ENCODE peak calls at places on chromosome 13, in six cellular contexts. Q is HCT116, S is GM12892, G is sigmoid colon, Z is stomach, T is SK-N-SH. V is an unnamed sample.

GRCh38 chr13:101623469-101624209 is 171.2 kb downstream of the ITGBL1 start:
- DNase-seq in T (no peak), S (no peak), Z (no peak), G (no peak), Q (no peak), V (no peak)

GRCh38 chr13:50893211-50893852 is 16.3 kb upstream of the RNASEH2B start:
- DNase-seq in Q (no peak), Z (no peak), T (peak), S (no peak), G (no peak), V (no peak)

GRCh38 chr13:75101997-75102720 is 379.8 kb downstream of the TBC1D4 start:
- DNase-seq in S (no peak), Q (no peak), Z (no peak), T (no peak), G (no peak), V (no peak)

GRCh38 chr13:101681834-101682233 is 229.4 kb downstream of the ITGBL1 start:
- DNase-seq in Z (no peak), S (no peak), Q (no peak), G (no peak), T (no peak), V (no peak)

GRCh38 chr13:30143671-30144400 is 163.5 kb downstream of the KATNAL1 start:
- DNase-seq in Z (no peak), T (no peak), Q (no peak), S (no peak), G (no peak), V (no peak)

GRCh38 chr13:44516771-44517170 is 59.4 kb downstream of the TSC22D1 start:
- DNase-seq in T (no peak), S (no peak), G (no peak), Z (no peak), Q (peak), V (no peak)

GRCh38 chr13:100836696-100837095 is 162.1 kb upstream of the TMTC4 start:
- DNase-seq in Q (no peak), Z (no peak), G (no peak), S (no peak), T (no peak), V (no peak)

GRCh38 chr13:25602206-25602605 is 230.4 kb downstream of the ATP8A2 start:
- DNase-seq in Q (no peak), S (no peak), T (no peak), Z (no peak), G (no peak), V (no peak)

GRCh38 chr13:53848546-53848945 is 819.9 kb downstream of the OLFM4 start:
- DNase-seq in Z (no peak), Q (no peak), G (no peak), T (no peak), S (no peak), V (no peak)

DNA sequence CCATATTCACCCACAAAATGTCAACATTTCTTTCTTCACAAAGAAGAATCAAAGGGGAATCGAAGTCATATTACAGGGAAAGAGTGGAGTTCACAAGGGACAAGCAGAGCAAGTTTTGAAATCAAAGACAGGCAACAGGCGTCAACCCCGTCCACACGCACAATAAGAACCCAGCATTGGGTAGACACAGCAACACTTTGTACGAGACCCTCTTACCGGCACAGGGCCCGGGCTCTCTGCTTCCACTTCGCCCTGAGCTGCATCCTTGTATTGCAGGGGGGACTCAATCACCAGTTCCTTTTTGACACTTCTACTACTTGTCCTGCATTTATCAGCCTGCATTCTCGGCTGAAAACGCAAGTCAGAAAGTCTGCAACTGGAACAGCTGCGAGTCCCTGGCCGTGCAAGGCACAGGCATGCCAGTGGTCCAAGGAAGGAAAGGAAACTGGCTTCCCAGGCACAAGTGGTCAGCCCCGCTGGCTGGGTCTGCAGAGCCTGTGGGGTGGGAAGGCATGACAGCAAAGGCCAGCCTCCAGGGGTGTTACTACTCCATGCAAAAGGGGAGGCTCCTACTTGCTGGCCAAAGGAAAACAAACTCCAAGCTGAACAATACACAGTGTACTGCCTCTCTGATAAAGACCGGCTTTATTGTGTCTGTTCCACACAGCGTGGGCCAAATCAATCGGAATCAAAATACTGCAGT is at the start of gene DOCK9:
- DNase-seq in S (no peak), T (no peak), Z (peak), Q (no peak), G (peak), V (no peak)
- TF ChIP-seq POLR2AphosphoS5 in S (no peak), T (no peak), Z (peak), Q (no peak), G (no peak), V (peak)

GRCh38 chr13:114002009-114002544 is 28.2 kb upstream of the C13orf46 start:
- DNase-seq in T (no peak), G (no peak), S (no peak), Q (no peak), Z (peak), V (peak)

GRCh38 chr13:114007566-114007965 is 33.7 kb upstream of the C13orf46 start:
- DNase-seq in Z (no peak), T (no peak), S (no peak), Q (no peak), G (peak), V (peak)

GRCh38 chr13:114002771-114003321 is 29.0 kb upstream of the C13orf46 start:
- DNase-seq in Z (no peak), Q (no peak), S (no peak), G (peak), T (no peak), V (peak)

GRCh38 chr13:114005206-114005720 is 31.4 kb upstream of the C13orf46 start:
- DNase-seq in Z (no peak), T (no peak), G (peak), S (no peak), Q (no peak), V (peak)

GRCh38 chr13:114004416-114005205 is 30.7 kb upstream of the C13orf46 start:
- DNase-seq in S (no peak), Z (peak), Q (no peak), T (no peak), G (peak), V (peak)
- TF ChIP-seq POLR2AphosphoS5 in S (no peak), Z (peak), Q (no peak), T (no peak), G (no peak), V (no peak)

GRCh38 chr13:97881556-97881955 is 71.9 kb upstream of the IPO5 start:
- DNase-seq in T (no peak), Z (no peak), S (no peak), G (no peak), Q (no peak), V (no peak)

GRCh38 chr13:97883356-97883755 is 70.1 kb upstream of the IPO5 start:
- DNase-seq in T (no peak), G (no peak), Q (no peak), Z (no peak), S (no peak), V (no peak)

GRCh38 chr13:97880298-97880675 is 73.2 kb upstream of the IPO5 start:
- DNase-seq in G (no peak), Q (no peak), Z (no peak), T (no peak), S (no peak), V (no peak)

GRCh38 chr13:97878421-97879375 is 74.8 kb upstream of the IPO5 start:
- DNase-seq in G (no peak), Q (no peak), T (no peak), Z (no peak), S (no peak), V (no peak)

DNA sequence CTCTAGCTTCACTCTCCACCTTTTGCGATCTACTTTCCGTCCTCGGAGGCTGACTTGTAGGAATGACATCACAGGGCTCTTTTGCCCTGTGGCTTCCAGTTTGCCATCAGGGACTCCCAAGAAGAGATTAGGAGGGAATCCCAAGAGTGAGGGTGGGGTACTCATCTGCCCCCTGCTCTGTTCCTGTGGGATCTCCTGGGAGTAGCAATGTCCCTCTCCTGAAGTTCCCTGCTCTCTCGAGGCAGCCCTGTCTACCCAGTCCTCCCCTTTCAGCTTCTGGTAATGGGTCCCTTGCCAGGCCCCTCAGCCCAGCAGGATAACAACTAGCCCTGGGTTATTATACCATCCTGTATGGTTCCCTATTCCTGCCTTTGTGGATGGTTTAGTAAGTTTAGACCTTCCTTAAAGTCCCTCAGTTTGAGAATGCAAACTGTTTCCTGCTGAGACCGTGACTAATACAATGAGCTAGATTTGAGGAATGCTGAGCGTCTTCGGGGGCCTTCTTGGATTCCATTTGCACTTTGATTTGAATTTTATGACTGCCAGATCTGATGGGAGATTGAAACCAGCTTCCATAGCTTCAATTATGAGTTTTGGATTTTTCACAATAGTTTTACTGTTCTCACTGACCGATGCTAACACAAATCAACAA is 73.7 kb upstream of the IPO5 start:
- DNase-seq in S (no peak), T (no peak), Z (no peak), Q (peak), G (no peak), V (no peak)
- TF ChIP-seq POLR2AphosphoS5 in S (no peak), T (peak), Z (no peak), Q (no peak), G (no peak), V (no peak)

DNA sequence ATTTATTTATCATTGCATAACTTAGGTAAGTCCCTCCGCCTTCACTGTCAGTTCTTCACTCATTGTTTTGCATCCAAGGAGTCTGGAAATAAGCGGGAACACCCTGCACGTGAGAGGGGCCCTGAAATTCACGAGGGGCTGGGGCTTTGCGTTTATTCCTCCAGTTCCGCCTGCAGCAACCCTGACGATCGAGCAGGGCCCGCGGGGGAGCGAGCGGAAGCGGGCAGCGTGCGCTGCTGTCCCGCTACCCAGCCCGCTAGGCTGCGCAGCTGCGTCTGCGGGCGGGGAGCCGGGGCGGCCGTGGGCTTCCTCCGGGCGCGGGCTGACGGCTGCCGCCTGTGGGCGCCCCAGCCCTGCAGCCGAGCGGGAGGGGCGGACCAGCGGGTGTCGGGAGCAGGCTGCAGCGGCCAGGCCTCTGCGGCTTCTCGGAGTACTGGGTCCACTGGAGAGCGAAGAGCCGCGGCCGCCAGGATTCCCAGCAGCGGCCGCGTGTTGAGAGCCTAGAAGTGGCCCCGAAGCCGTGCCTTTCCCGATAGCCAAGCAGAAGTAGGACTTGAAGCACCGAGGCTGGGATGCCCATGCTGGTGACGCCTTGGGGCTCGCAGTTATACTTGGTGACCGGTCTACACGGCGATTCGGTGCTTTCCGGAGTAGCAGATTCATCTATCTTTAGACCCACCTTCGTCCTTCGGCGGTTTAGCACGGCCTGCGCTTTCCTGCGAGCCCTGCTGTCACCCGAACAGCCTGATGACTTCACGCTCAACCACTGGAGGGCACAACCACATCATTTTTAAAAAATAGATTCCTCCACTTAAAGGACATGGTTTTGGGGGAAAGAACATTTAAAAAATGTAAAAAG is 32.9 kb upstream of the SACS start:
- DNase-seq in T (peak), G (peak), Q (peak), Z (peak), S (peak), V (peak)
- TF ChIP-seq POLR2AphosphoS5 in T (no peak), G (no peak), Q (no peak), Z (no peak), S (peak), V (peak)

DNA sequence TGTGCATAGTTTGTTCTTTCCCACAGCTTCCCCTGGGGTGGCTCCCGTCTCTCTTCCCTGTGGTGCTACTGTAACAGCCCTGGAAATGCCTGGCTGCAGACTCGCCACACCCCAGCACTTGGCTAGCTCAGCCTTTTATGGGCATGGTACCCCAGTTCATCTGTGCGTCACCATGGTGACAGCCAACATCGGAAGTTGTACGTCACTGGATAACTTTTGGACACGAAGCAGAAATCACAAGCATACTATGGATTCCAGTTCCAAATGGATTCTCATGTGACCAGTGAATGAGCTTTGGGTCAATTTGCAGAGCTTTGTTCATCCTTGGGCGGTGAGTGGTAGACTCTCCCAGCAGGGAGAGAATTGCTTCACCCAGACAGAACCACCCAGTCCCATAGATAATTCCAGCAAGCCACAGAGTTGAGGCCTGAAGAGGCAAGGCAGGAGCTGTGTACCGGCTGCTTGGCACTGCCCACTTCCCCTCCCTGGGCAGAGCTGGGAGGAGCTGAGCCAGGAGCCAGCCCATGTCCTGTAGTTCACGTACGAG is 54.4 kb downstream of the COL4A2 start:
- DNase-seq in S (no peak), G (peak), Z (no peak), T (no peak), Q (no peak), V (no peak)
- TF ChIP-seq POLR2AphosphoS5 in S (no peak), G (peak), Z (peak), T (no peak), Q (no peak), V (peak)

V was measured in spleen.